ENCODE peak calls at places on chromosomes 6 and 20, in ten cellular contexts. W is GM13977, D is DND-41, A is sigmoid colon, Q is lung, B is thoracic aorta, E is nephron progenitor cell, C is MCF 10A, U is tibial nerve, F is GM20000. Z is an unnamed sample.
A peak's percentile ranks its signal among the peaks of the same experiment; 100 is the strongest.

GRCh38 chr6:24951831-24952299 is 16.1 kb upstream of the RIPOR2 start:
- DNase-seq in A (no peak), F (no peak), W (no peak), E (no peak), C (no peak), Q (peak; percentile 43), B (no peak), U (peak; percentile 13), D (peak; percentile 30), Z (no peak)

GRCh38 chr20:2691127-2691526 is 1.5 kb upstream of the EBF4 start:
- DNase-seq in B (no peak), W (no peak), E (no peak), D (no peak), A (no peak), U (no peak), F (no peak), C (no peak), Q (no peak), Z (no peak)

GRCh38 chr20:53154540-53154939 is 182.4 kb downstream of the TSHZ2 start:
- DNase-seq in E (no peak), Q (no peak), C (no peak), W (peak; percentile 9), F (no peak), A (no peak), B (no peak), D (no peak), U (no peak), Z (peak; percentile 15)

GRCh38 chr6:27617700-27618689 is 145.1 kb upstream of the ZNF184 start:
- DNase-seq in F (no peak), W (peak; percentile 40), U (no peak), Q (no peak), E (peak; percentile 36), D (no peak), C (peak; percentile 68), B (no peak), A (no peak), Z (peak; percentile 29)

GRCh38 chr6:91788501-91788900 is 1201.6 kb upstream of the MAP3K7 start:
- DNase-seq in B (no peak), W (no peak), U (no peak), E (no peak), C (no peak), D (no peak), F (no peak), A (no peak), Q (no peak), Z (no peak)

GRCh38 chr6:149913085-149913484 is 9.8 kb downstream of the RAET1G start:
- DNase-seq in Q (no peak), A (no peak), F (no peak), W (no peak), C (no peak), D (no peak), B (no peak), E (no peak), U (no peak), Z (no peak)

GRCh38 chr6:29702519-29703103 is 20.6 kb upstream of the HLA-F start:
- DNase-seq in F (peak; percentile 60), E (peak; percentile 88), U (peak; percentile 65), A (no peak), Q (no peak), W (peak; percentile 53), C (peak; percentile 56), D (peak; percentile 42), B (no peak), Z (peak; percentile 83)

GRCh38 chr20:19835533-19836222 is 77.6 kb downstream of the RIN2 start:
- DNase-seq in D (no peak), A (no peak), W (no peak), U (no peak), Q (no peak), C (no peak), B (no peak), E (no peak), F (no peak), Z (no peak)

GRCh38 chr6:35365599-35366596 is 23.5 kb downstream of the PPARD start:
- DNase-seq in A (no peak), B (no peak), E (no peak), D (no peak), U (no peak), W (no peak), C (peak; percentile 30), F (no peak), Q (no peak), Z (no peak)

GRCh38 chr20:57795347-57795697 is 85.5 kb upstream of the PMEPA1 start:
- DNase-seq in A (no peak), F (no peak), B (no peak), Q (no peak), W (no peak), E (no peak), D (no peak), U (no peak), C (peak; percentile 13), Z (no peak)

GRCh38 chr6:138036955-138037592 is 70.1 kb downstream of the PERP start:
- DNase-seq in Q (no peak), W (no peak), U (no peak), D (no peak), C (no peak), A (no peak), E (no peak), B (no peak), F (no peak), Z (no peak)

GRCh38 chr6:48068326-48069191 is 42.4 kb downstream of the PTCHD4 start:
- DNase-seq in W (peak; percentile 13), Q (no peak), U (no peak), C (no peak), E (peak; percentile 66), A (no peak), F (no peak), D (no peak), B (no peak), Z (no peak)

GRCh38 chr6:142760152-142760551 is 184.8 kb downstream of the HIVEP2 start:
- DNase-seq in C (peak; percentile 17), W (no peak), B (no peak), Q (no peak), E (no peak), D (no peak), U (no peak), A (no peak), F (no peak), Z (no peak)

GRCh38 chr20:61639200-61639599 is 387.1 kb downstream of the CDH4 start:
- DNase-seq in Q (no peak), C (peak; percentile 32), B (no peak), D (no peak), W (no peak), E (no peak), U (no peak), A (no peak), F (no peak), Z (no peak)

GRCh38 chr6:166624275-166624674 is 2.8 kb downstream of the RPS6KA2 start:
- DNase-seq in A (peak; percentile 79), D (no peak), F (no peak), U (peak; percentile 73), W (no peak), B (no peak), E (no peak), Q (peak; percentile 79), C (peak; percentile 88), Z (no peak)

GRCh38 chr6:132401941-132402275 is 633 bp upstream of the MOXD1 start:
- DNase-seq in C (no peak), A (no peak), U (no peak), W (no peak), Q (no peak), F (no peak), B (no peak), D (no peak), E (no peak), Z (no peak)
- TF ChIP-seq CTCF in C (no peak), A (no peak), U (no peak), W (no peak), Q (no peak), F (no peak), B (no peak), D (no peak), E (no peak), Z (no peak)

DNA sequence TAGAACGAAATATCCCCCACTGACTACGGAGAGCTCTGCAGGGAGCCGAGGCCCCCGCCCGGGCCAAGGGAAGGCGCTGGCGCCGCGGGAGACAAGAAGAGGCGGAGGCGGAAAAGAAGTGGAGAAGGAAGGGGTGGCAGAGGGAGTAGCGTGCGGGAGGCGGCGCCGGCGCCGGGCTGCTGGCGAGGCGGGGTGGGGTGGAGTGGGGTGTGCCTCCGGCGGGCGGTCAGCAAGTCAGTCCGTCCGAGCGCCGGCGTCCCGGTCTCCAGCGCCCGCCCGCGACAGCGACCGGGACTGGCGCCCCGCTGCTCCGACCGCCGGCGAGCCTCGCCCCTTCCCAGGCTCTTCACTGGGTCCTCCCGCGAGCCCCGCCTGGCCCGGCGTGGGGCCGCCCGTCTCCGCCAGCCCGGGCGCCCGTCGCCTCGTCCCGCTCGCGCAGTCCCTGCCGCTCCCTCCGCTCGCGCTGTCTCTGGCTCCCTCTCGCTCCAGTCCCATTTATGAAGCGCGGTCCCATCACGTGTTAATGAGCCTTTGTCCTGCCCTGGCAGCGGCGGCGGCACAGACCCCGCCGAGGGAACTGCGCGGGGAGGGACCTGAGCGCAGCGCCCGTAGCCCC is at the start of gene CNR1:
- DNase-seq in C (no peak), U (peak; percentile 27), F (peak; percentile 77), W (no peak), A (peak; percentile 89), B (no peak), E (peak; percentile 75), Q (peak; percentile 79), D (no peak), Z (peak; percentile 11)
- TF ChIP-seq CTCF in C (no peak), U (no peak), F (no peak), W (peak; percentile 67), A (no peak), B (no peak), E (no peak), Q (no peak), D (no peak), Z (no peak)

DNA sequence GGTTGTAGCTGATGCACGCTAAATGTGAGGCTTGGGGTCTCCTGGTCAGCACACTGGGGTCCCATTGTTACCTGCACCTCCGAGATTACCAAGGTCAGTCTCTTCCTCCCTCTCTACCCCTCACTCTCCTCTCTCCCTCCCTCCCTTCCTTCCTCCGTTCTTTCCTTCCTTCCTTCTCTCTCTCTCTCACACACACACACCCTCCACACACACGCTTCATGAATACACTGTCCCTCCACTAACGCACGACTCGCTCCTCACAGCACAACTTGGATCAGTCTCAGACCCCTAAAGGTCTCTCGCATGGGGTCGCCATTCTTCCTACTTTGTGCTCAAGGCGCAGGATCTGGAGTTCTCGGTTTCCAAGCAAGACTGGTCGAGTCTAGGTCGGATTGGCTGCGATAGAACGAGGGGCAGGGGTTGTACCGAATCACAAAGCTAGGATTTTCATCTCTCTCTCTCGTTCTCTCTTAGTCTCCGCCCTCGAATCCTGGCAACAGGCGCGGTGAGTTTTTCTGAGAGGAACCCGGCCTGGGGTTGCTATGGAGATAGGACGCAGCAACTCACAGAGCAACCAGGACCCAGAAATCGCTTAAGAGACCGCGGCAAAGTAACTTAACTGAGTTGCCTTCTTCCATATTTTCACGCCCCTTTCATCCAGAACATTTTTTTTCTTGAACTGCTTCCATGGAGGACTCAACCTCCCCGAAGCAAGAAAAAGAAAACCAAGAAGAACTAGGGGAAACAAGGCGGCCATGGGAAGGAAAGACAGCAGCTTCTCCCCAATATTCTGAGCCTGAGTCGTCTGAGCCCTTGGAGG is at the start of gene RSPH4A:
- DNase-seq in E (peak; percentile 85), W (peak; percentile 83), B (peak; percentile 83), D (peak; percentile 76), Q (peak; percentile 91), F (peak; percentile 80), U (peak; percentile 88), A (peak; percentile 96), C (peak; percentile 84), Z (peak; percentile 87)
- TF ChIP-seq CTCF in E (no peak), W (peak; percentile 18), B (no peak), D (peak; percentile 40), Q (no peak), F (no peak), U (no peak), A (no peak), C (no peak), Z (no peak)

GRCh38 chr6:37485259-37485658 is 14.4 kb downstream of the CCDC167 start:
- DNase-seq in D (no peak), F (no peak), B (no peak), U (no peak), C (no peak), W (no peak), Q (no peak), A (no peak), E (peak; percentile 40), Z (no peak)
- TF ChIP-seq CTCF in D (no peak), F (no peak), B (no peak), U (no peak), C (no peak), W (no peak), Q (no peak), A (no peak), E (peak; percentile 51), Z (no peak)